ENCODE peak calls at places on chromosome 6, in seven cellular contexts. B is HCT116, S is HepG2, O is Panc1, D is upper lobe of left lung, R is GM12878, A is K562. N is an unnamed sample.

GRCh38 chr6:20708367-20709124 is 174.3 kb downstream of the CDKAL1 start:
- ATAC-seq in O (no peak), R (peak), S (no peak), A (peak), D (no peak), B (no peak), N (no peak)

GRCh38 chr6:100719883-100720682 is 161.0 kb downstream of the ASCC3 start:
- ATAC-seq in B (peak), R (peak), S (peak), D (peak), A (peak), O (no peak), N (no peak)

GRCh38 chr6:44108471-44108870 is 18.8 kb downstream of the MRPL14 start:
- ATAC-seq in B (no peak), D (no peak), R (no peak), A (no peak), S (no peak), O (no peak), N (no peak)

GRCh38 chr6:118783931-118784528 is 109.9 kb upstream of the ASF1A start:
- ATAC-seq in A (no peak), D (no peak), S (no peak), R (no peak), O (no peak), B (no peak), N (no peak)

GRCh38 chr6:151254451-151255081 is 14.8 kb downstream of the AKAP12 start:
- ATAC-seq in A (no peak), S (no peak), R (no peak), O (peak), D (no peak), B (no peak), N (peak)

GRCh38 chr6:30441171-30441570 is 48.1 kb upstream of the HLA-E start:
- ATAC-seq in O (no peak), A (no peak), S (no peak), R (no peak), D (no peak), B (no peak), N (no peak)

GRCh38 chr6:11210386-11211138 is 21.9 kb downstream of the NEDD9 start:
- ATAC-seq in R (no peak), O (no peak), D (no peak), B (no peak), S (no peak), A (no peak), N (no peak)

GRCh38 chr6:115594894-115595293 is 465.8 kb downstream of the FRK start:
- ATAC-seq in B (no peak), D (no peak), A (no peak), O (no peak), R (no peak), S (no peak), N (no peak)

GRCh38 chr6:19135706-19136105 is 701.5 kb upstream of the ID4 start:
- ATAC-seq in A (no peak), B (no peak), S (no peak), R (no peak), O (no peak), D (no peak), N (no peak)

GRCh38 chr6:121485359-121485809 is 49.9 kb downstream of the GJA1 start:
- ATAC-seq in O (no peak), D (peak), R (no peak), A (no peak), S (no peak), B (peak), N (no peak)

GRCh38 chr6:11644071-11644470 is 106.5 kb downstream of the TMEM170B start:
- ATAC-seq in O (no peak), R (no peak), B (no peak), S (no peak), A (no peak), D (no peak), N (no peak)

GRCh38 chr6:167966540-167966905 is 30.9 kb upstream of the KIF25 start:
- ATAC-seq in B (no peak), A (no peak), D (no peak), S (no peak), R (no peak), O (no peak), N (no peak)

GRCh38 chr6:2979819-2980464 is 8.6 kb upstream of the SERPINB6 start:
- ATAC-seq in A (peak), S (no peak), B (peak), O (peak), R (no peak), D (no peak), N (no peak)

GRCh38 chr6:37971711-37972410 is 152.3 kb downstream of the ZFAND3 start:
- ATAC-seq in D (no peak), B (no peak), O (no peak), R (no peak), S (no peak), A (no peak), N (no peak)

GRCh38 chr6:106083618-106084017 is 2.5 kb upstream of the PRDM1 start:
- ATAC-seq in B (no peak), O (no peak), A (no peak), D (no peak), S (no peak), R (peak), N (no peak)

GRCh38 chr6:35181313-35181932 is 32.3 kb upstream of the SCUBE3 start:
- ATAC-seq in O (no peak), D (peak), B (peak), S (no peak), A (no peak), R (no peak), N (peak)

GRCh38 chr6:161727063-161727462 is 453.2 kb upstream of the AGPAT4 start:
- ATAC-seq in S (no peak), R (no peak), B (no peak), O (no peak), A (no peak), D (no peak), N (no peak)

GRCh38 chr6:35797837-35798526 is 859 bp upstream of the CLPS start:
- ATAC-seq in S (peak), R (no peak), B (no peak), A (no peak), D (peak), O (no peak), N (no peak)

GRCh38 chr6:6981923-6982322 is 125.8 kb upstream of the RREB1 start:
- ATAC-seq in B (peak), A (no peak), S (no peak), R (no peak), O (no peak), D (no peak), N (no peak)

GRCh38 chr6:44264154-44265002 is 973 bp downstream of the NFKBIE start:
- ATAC-seq in A (peak), R (peak), D (peak), S (peak), O (no peak), B (no peak), N (no peak)

GRCh38 chr6:135992739-135993138 is 141.2 kb downstream of the PDE7B start:
- ATAC-seq in S (no peak), D (no peak), O (no peak), A (no peak), B (no peak), R (no peak), N (no peak)

GRCh38 chr6:125377621-125378020 is 75.9 kb upstream of the HDDC2 start:
- ATAC-seq in B (no peak), O (no peak), R (no peak), S (no peak), D (peak), A (no peak), N (no peak)

GRCh38 chr6:149212202-149212601 is 105.3 kb upstream of the TAB2 start:
- ATAC-seq in S (no peak), R (peak), O (no peak), A (no peak), B (no peak), D (no peak), N (no peak)

GRCh38 chr6:109454483-109455160 is 950 bp downstream of the MICAL1 start:
- ATAC-seq in D (peak), A (no peak), R (peak), O (no peak), S (no peak), B (no peak), N (peak)
- TF ChIP-seq POLR2AphosphoS5 in D (peak), A (no peak), R (peak), O (no peak), S (no peak), B (no peak), N (no peak)

DNA sequence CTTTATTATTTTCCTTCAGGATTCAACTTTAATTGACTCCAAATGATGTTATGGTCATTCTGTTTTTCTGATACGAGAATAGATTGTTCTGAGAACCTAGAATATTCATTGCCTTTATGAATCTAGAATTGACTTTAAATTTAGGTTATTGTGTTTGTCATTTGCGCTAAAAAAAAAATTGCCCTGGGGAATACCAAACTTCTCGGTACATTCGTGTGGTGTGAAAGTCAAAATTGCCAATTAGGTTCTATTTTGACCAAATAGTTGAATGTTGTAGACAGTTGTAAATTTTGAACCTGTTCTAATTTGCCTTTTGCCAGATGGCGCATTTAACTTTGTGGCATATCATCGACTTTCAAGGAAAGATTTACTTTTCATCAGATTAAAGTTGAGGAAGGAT is 3.0 kb downstream of the WTAP start:
- ATAC-seq in S (no peak), B (no peak), R (no peak), O (no peak), A (no peak), D (no peak), N (no peak)
- H3K4me3 ChIP-seq in S (no peak), B (no peak), R (peak), O (no peak), A (no peak), D (peak), N (no peak)

DNA sequence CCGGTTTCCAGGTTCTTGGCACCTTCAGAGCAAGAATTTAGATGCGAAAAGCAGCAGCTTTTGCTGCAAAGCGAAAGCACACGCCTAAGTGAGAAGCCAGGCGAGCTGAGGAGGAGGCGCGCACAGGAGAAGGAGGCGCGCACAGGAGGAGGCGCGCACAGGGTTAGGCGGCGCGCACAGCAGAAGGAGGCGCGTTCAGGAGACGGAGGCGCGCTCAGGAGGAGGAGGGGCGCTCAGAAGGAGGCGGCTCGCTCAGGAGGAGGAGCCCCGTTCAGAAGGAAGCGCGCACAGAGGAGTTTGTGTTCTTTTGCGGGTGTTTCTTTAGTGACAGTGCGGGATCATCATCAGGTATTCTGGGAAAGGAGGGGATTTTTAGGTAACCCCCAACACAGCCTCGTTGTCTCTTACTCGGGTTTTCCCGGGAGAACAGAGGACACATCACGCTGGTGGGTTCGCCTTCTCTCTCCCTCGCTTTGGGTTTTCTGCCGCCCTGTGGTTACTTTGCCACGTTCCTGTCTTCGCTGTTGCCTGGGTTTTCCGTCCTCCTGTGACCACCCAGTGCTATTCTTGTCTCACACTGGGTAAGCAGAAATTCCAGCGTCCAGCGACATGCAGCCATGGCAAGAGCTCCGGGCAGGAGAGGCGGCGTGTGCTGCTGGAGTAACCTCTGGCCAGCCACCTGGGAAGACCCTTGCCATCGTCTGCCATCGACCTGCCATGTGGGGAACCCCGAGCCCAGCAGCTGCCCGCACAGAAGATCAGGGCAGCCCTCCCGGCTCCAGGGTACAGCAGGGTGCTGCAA is 47.0 kb downstream of the WDR27 start:
- ATAC-seq in R (peak), O (peak), B (no peak), A (no peak), S (no peak), D (peak), N (peak)
- TF ChIP-seq POLR2AphosphoS5 in R (no peak), O (no peak), B (no peak), A (no peak), S (no peak), D (peak), N (peak)

GRCh38 chr6:90146914-90147668 is 149.6 kb downstream of the BACH2 start:
- ATAC-seq in D (peak), B (no peak), O (no peak), S (no peak), A (no peak), R (no peak), N (no peak)
- H3K4me3 ChIP-seq in D (no peak), B (no peak), O (no peak), S (no peak), A (no peak), R (no peak), N (no peak)

GRCh38 chr6:129592516-129593232 is 117.3 kb downstream of the ARHGAP18 start:
- ATAC-seq in O (no peak), R (no peak), B (no peak), D (no peak), S (no peak), A (no peak), N (no peak)

GRCh38 chr6:129586815-129587214 is 123.2 kb downstream of the ARHGAP18 start:
- ATAC-seq in A (no peak), D (no peak), S (no peak), R (no peak), O (no peak), B (no peak), N (no peak)

GRCh38 chr6:129593233-129593564 is 116.8 kb downstream of the ARHGAP18 start:
- ATAC-seq in D (no peak), S (peak), R (no peak), A (no peak), O (no peak), B (no peak), N (no peak)

GRCh38 chr6:129590408-129591022 is 119.5 kb downstream of the ARHGAP18 start:
- ATAC-seq in R (no peak), O (no peak), A (no peak), S (no peak), B (no peak), D (no peak), N (no peak)
- TF ChIP-seq POLR2AphosphoS5 in R (no peak), O (no peak), A (no peak), S (no peak), B (no peak), D (no peak), N (no peak)

GRCh38 chr6:33271098-33271607 is 523 bp downstream of the VPS52 start:
- ATAC-seq in S (peak), R (peak), A (peak), D (peak), B (peak), O (peak), N (no peak)

GRCh38 chr6:33272358-33273128 is 668 bp downstream of the RPS18 start:
- ATAC-seq in R (no peak), S (no peak), D (no peak), O (no peak), B (peak), A (peak), N (no peak)

GRCh38 chr6:33273924-33274902 is 2.3 kb downstream of the RPS18 start:
- ATAC-seq in O (no peak), S (no peak), R (no peak), D (no peak), A (no peak), B (no peak), N (no peak)

GRCh38 chr6:33271608-33272357 is at the start of the genes RPS18 and VPS52:
- ATAC-seq in S (peak), O (peak), D (peak), R (peak), A (peak), B (peak), N (peak)

GRCh38 chr6:33273129-33273923 is 1.5 kb downstream of the RPS18 start:
- ATAC-seq in R (no peak), B (no peak), O (no peak), S (no peak), A (no peak), D (no peak), N (no peak)
- H3K4me3 ChIP-seq in R (peak), B (peak), O (peak), S (peak), A (peak), D (peak), N (peak)

GRCh38 chr6:41746068-41746467 is 1.1 kb downstream of the PGC start:
- ATAC-seq in A (no peak), D (no peak), O (no peak), S (no peak), R (no peak), B (no peak), N (no peak)
- TF ChIP-seq POLR2AphosphoS5 in A (no peak), D (no peak), O (no peak), S (no peak), R (no peak), B (no peak), N (no peak)

GRCh38 chr6:132804251-132804650 is 5.8 kb upstream of the SLC18B1 start:
- ATAC-seq in S (no peak), O (no peak), R (no peak), D (no peak), B (no peak), A (no peak), N (no peak)

GRCh38 chr6:132797975-132798819 is at the start of gene SLC18B1:
- ATAC-seq in O (peak), D (peak), S (no peak), R (peak), B (no peak), A (no peak), N (peak)

DNA sequence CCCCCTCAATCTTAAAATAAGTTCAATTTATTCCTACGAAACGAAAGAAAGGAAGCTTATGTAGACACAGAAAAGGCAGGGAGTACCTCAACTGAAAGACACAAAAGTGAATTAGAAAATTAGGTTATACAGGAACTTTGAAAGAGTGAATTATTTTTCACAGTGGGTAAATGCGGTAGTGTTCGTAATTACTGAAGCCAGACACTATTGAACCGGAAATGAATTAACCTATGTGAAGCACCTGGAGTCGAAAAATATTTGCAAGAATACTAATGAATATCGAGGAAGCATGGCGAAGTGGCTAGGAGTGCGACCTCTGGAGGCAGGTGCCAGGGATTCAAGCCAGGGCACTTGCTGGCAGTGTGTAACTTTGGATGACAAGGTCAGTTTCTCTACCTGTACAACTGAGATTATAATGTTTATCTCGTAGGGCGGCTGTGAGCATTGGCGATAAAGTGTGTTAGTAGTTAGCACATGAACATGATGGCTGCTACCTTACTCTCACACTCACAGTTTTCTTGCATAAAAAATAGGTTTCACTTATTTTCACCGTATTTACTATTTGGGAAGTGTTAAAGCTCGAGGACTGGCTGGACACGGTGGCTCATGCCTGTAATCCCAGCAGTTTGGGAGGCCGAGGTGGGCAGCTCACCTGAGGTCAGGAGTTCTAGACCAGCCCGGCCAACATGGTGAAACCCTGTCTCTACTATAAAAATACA is 542 bp upstream of the SLC18B1 start:
- ATAC-seq in D (peak), S (no peak), R (peak), B (no peak), A (no peak), O (peak), N (peak)
- H3K4me3 ChIP-seq in D (peak), S (no peak), R (peak), B (peak), A (no peak), O (peak), N (peak)

DNA sequence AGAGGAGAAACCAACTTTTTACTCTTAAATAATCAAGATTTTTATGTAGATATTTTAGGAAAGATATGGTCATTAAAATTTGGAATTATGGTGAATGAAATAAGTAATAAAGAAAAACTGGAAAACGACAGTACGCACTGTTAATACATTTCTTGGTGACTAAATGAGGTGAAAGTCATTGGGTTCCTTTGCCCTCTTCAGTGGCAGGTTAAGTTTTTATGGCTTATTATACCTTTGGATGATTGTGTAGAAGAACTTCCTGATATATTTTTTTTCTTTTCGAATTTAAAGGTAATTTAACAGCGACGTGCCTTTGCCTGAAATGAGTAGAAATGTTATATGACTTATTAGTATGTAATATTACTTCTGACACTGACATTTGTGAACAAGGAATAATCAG is 43.4 kb downstream of the FOXO3 start:
- ATAC-seq in R (no peak), D (no peak), S (no peak), B (no peak), O (no peak), A (no peak), N (no peak)
- TF ChIP-seq POLR2AphosphoS5 in R (no peak), D (no peak), S (no peak), B (no peak), O (no peak), A (no peak), N (no peak)

N was measured in gastroesophageal sphincter.